ENCODE peak calls at places on chromosomes 3 and 15, in four cellular contexts. K, P, F and S are unnamed samples.

GRCh38 chr3:55664387-55664786 is 177.3 kb upstream of the WNT5A start:
- DNase-seq in F (no peak), K (no peak), P (no peak), S (no peak)

GRCh38 chr3:53005338-53005737 is 40.5 kb downstream of the SFMBT1 start:
- DNase-seq in F (no peak), K (no peak), P (no peak), S (no peak)

GRCh38 chr3:163071684-163072083 is 1575.1 kb downstream of the OTOL1 start:
- DNase-seq in K (peak; percentile 77), P (no peak), F (no peak), S (peak; percentile 11)

GRCh38 chr3:112499328-112499727 is at the start of gene BTLA:
- DNase-seq in K (no peak), P (no peak), F (peak; percentile 86), S (no peak)

GRCh38 chr15:88204584-88204983 is 52.0 kb downstream of the NTRK3 start:
- DNase-seq in F (no peak), K (no peak), P (no peak), S (no peak)

GRCh38 chr3:64187065-64187959 is 38.0 kb downstream of the PRICKLE2 start:
- DNase-seq in F (no peak), P (peak; percentile 42), K (peak; percentile 98), S (peak; percentile 94)

GRCh38 chr15:42955518-42955917 is 34.9 kb upstream of the TTBK2 start:
- DNase-seq in K (peak; percentile 59), F (no peak), P (no peak), S (peak; percentile 50)

GRCh38 chr3:43190682-43191081 is 84.8 kb upstream of the POMGNT2 start:
- DNase-seq in P (no peak), F (no peak), K (peak; percentile 90), S (peak; percentile 28)

GRCh38 chr15:98799461-98799971 is 151.2 kb downstream of the IGF1R start:
- DNase-seq in F (no peak), K (no peak), P (no peak), S (no peak)

GRCh38 chr3:53815067-53815466 is 31.2 kb downstream of the CHDH start:
- DNase-seq in K (no peak), P (no peak), F (no peak), S (no peak)

GRCh38 chr3:146781606-146782005 is 176.5 kb upstream of the PLSCR5 start:
- DNase-seq in K (no peak), P (no peak), F (no peak), S (no peak)

GRCh38 chr3:82496890-82497560 is 735.6 kb upstream of the GBE1 start:
- DNase-seq in K (no peak), F (peak; percentile 36), P (no peak), S (no peak)